ENCODE peak calls at places on chromosomes 5 and 9, in six cellular contexts. C, Z, E, W, G and D are unnamed samples.

GRCh38 chr5:148314187-148314586 is 2.0 kb downstream of the SPINK7 start:
- ATAC-seq in W (peak; percentile 52), G (no peak), C (peak; percentile 20), E (no peak), Z (no peak), D (no peak)

GRCh38 chr5:33363537-33363936 is 77.2 kb upstream of the TARS1 start:
- ATAC-seq in W (no peak), Z (no peak), E (no peak), G (peak; percentile 34), C (no peak), D (peak; percentile 36)

GRCh38 chr5:115487168-115487567 is 57.4 kb downstream of the FEM1C start:
- ATAC-seq in E (no peak), Z (no peak), C (no peak), G (no peak), W (no peak), D (no peak)

GRCh38 chr5:151224372-151224771 is 480 bp upstream of the CCDC69 start:
- ATAC-seq in Z (peak; percentile 40), C (no peak), G (no peak), E (no peak), W (no peak), D (no peak)

GRCh38 chr5:90134892-90135291 is 274.7 kb downstream of the CETN3 start:
- ATAC-seq in W (peak; percentile 66), E (no peak), C (no peak), G (peak; percentile 97), Z (no peak), D (peak; percentile 67)

GRCh38 chr9:87465791-87466190 is 31.9 kb upstream of the DAPK1 start:
- ATAC-seq in Z (no peak), E (no peak), C (no peak), W (no peak), G (no peak), D (no peak)

GRCh38 chr9:128152781-128153116 is 3.5 kb downstream of the LCN2 start:
- ATAC-seq in Z (no peak), C (no peak), G (no peak), E (no peak), W (no peak), D (no peak)

GRCh38 chr5:98741926-98742325 is 31.5 kb upstream of the RGMB start:
- ATAC-seq in Z (no peak), C (no peak), W (no peak), G (no peak), E (no peak), D (no peak)

GRCh38 chr5:83341815-83342334 is 129.7 kb upstream of the VCAN start:
- ATAC-seq in C (no peak), G (no peak), W (no peak), E (no peak), Z (no peak), D (no peak)

GRCh38 chr5:150599917-150600511 is 40.4 kb upstream of the SYNPO start:
- ATAC-seq in E (no peak), C (no peak), G (peak; percentile 65), W (peak; percentile 82), Z (no peak), D (peak; percentile 46)

GRCh38 chr9:20319641-20320337 is 302.5 kb downstream of the MLLT3 start:
- ATAC-seq in Z (no peak), W (peak; percentile 88), G (peak; percentile 53), E (no peak), C (peak; percentile 59), D (no peak)

GRCh38 chr5:40911278-40911677 is 2.0 kb downstream of the C7 start:
- ATAC-seq in C (no peak), E (no peak), Z (no peak), W (no peak), G (peak; percentile 67), D (no peak)
- H3K27ac ChIP-seq in C (no peak overlapping the region), E (no peak overlapping the region), Z (no peak overlapping the region), W (no peak overlapping the region), G (peak overlapping the region; percentile 78), D (no peak overlapping the region)

DNA sequence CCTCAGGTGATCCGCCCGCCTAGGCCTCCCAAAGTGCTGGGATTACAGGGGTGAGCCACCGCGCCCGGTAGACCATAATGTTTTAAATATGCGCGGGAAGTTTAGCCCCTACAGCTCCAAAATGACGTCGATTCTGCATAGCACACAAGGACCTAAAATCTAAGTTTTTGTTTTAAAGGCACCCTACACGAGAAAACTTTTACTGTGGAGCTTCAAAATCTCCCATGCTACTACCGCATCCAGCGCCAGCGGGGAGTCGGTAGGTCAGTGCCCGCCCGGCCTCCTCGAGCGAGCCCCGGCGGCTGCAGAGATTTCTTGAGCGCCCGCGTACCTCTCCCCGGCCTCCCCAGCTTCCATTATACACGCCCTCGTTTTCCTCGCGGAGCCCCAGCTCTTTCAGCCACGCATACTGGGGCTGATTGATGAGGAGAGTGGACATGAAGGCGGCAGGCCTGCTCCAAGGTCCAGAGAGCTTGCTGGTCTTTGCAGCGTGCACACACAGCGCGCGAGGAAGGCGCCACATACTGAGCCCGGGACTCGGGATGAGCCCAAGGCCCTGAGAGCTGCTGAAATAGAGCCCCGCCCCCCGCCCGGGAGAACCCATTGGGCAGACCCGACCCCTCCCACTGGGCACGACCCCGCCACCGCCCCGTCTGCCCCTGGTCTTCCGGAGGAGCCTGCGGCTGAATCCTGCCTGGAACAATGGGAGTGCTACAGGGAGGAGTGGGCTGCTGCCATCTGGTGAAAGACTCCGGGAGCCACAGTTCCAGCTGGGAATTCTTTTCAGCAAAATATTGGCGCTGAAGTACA is at the start of gene ALDH7A1:
- ATAC-seq in Z (peak; percentile 70), C (peak; percentile 50), W (peak; percentile 95), G (peak; percentile 99), E (peak; percentile 90), D (peak; percentile 96)
- H3K27ac ChIP-seq in Z (no peak within 1 kb of the TSS), C (no peak within 1 kb of the TSS), W (peak within 1 kb of the TSS; percentile 78), G (peak within 1 kb of the TSS; percentile 98), E (peak within 1 kb of the TSS; percentile 44), D (peak within 1 kb of the TSS; percentile 79)

DNA sequence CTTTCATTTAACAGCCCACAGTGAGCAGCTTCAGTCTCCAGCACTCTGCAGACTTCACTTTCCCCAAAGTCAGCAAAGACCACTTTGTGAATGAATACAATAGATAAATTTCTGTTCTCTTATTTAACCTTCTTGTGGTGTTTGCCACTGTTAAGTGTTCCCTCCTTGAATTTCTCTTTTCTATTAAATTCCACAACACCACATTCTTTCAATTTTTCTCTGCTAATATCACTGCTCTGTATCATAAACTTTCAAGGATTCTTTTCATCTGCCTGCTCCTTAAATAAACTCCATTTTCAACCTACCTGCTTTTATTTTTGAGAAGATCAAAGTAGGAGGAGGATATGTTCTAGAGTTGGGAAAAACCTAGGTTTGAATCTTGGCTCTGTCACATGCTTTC is 739.5 kb upstream of the GRAMD2B start:
- ATAC-seq in C (no peak), G (no peak), W (no peak), Z (no peak), E (no peak), D (no peak)
- H3K27ac ChIP-seq in C (no peak overlapping the region), G (no peak overlapping the region), W (no peak overlapping the region), Z (no peak overlapping the region), E (no peak overlapping the region), D (no peak overlapping the region)

DNA sequence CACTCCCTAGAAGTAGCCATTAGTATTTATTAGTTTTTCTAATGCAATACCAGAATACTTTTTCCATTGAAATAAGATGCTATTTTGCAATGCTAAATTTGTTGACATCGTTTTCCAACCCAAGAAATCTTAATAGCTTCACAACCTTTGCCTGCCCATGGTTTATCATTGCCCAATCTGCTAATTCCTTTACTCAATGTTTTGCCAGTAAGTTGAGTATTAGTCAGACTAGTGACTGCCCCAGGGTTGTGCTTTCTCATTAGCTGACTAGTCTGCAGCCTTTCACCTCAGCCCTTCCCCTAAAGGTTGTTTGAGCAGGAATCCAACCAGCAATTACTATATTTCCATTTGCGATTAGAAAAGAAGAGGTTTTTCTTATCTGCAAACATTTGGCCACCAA is 62.8 kb downstream of the NREP start:
- ATAC-seq in C (no peak), G (no peak), W (no peak), E (no peak), Z (no peak), D (peak; percentile 65)
- H3K27ac ChIP-seq in C (no peak overlapping the region), G (no peak overlapping the region), W (no peak overlapping the region), E (no peak overlapping the region), Z (no peak overlapping the region), D (no peak overlapping the region)

DNA sequence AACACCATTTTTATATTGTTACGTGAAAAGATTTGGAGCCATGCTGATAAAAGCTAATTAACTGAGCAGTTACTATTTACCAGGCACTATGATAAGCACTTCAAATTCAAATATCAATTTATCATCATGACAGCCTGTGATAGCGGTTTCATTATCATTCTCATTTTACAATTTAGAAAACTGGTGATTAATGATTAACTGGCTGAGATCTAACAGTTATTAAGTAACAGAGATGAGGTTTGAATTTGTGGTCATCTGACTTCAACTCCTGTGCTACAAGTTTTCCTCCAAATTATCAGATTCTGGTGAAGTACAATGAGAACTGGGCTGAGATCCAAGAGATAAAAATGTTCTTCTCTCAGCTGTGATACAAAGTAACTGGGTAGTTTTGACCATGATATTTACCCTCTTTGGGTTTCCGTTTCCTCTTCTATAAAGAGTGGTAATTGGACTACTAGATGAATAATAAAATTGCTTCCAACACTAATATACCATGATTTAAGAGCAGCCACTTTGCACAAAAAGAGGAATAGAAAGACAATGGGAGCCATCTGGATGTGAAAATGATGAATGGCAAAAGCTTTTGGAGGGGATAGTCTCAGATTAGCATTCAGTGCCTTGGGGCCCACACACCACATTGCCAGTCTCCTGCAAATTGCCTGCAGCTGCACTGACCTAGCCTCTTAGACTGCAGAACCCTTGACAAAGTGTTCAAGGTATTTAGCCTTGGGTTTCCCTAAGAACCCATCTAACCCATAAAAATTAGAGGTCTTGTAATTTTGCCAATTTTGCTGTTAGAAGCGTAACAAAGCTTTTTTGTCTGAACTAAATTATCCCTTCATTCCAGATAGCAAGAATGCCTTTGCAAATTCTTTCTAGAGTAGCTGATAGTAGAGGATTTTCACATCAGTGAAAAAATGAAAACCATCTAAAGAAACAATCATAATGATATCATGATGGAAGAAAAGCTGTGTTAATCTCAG is 74.3 kb upstream of the CCNG1 start:
- ATAC-seq in W (no peak), G (no peak), Z (no peak), E (no peak), C (no peak), D (no peak)
- H3K27ac ChIP-seq in W (no peak overlapping the region), G (no peak overlapping the region), Z (no peak overlapping the region), E (no peak overlapping the region), C (no peak overlapping the region), D (no peak overlapping the region)

GRCh38 chr5:135239461-135240282 is 159.4 kb downstream of the MACROH2A1 start:
- ATAC-seq in Z (no peak), C (no peak), W (peak; percentile 48), G (no peak), E (no peak), D (no peak)
- H3K27ac ChIP-seq in Z (no peak overlapping the region), C (no peak overlapping the region), W (no peak overlapping the region), G (no peak overlapping the region), E (no peak overlapping the region), D (no peak overlapping the region)

GRCh38 chr5:76439929-76440328 is 36.8 kb downstream of the IQGAP2 start:
- ATAC-seq in W (no peak), C (no peak), G (no peak), Z (no peak), E (no peak), D (no peak)

GRCh38 chr5:76443399-76443798 is 40.3 kb downstream of the IQGAP2 start:
- ATAC-seq in C (no peak), Z (no peak), G (no peak), E (no peak), W (no peak), D (no peak)

GRCh38 chr5:76441890-76442673 is 39.0 kb downstream of the IQGAP2 start:
- ATAC-seq in Z (no peak), W (no peak), C (no peak), E (no peak), G (no peak), D (no peak)

GRCh38 chr5:76439201-76439600 is 36.1 kb downstream of the IQGAP2 start:
- ATAC-seq in G (no peak), E (no peak), W (no peak), C (no peak), Z (no peak), D (no peak)

GRCh38 chr5:76441101-76441500 is 38.0 kb downstream of the IQGAP2 start:
- ATAC-seq in W (no peak), E (no peak), Z (no peak), C (no peak), G (no peak), D (no peak)
- H3K27ac ChIP-seq in W (no peak overlapping the region), E (no peak overlapping the region), Z (no peak overlapping the region), C (no peak overlapping the region), G (no peak overlapping the region), D (no peak overlapping the region)